ENCODE peak calls at places on chromosomes 13 and 19, in nine cellular contexts. One of them, this sample, is unnamed.

GRCh38 chr19:41637484-41637883 is 10.6 kb upstream of the CEACAM4 start:
- DNase-seq in GM18507: no peak
- DNase-seq in thoracic aorta: no peak
- DNase-seq in fibroblast of the conjunctiva: no peak
- DNase-seq in neural progenitor cell: no peak
- DNase-seq in GM04503: no peak
- DNase-seq in NCI-H2081: no peak
- DNase-seq in HT-29: no peak
- DNase-seq in fibroblast of villous mesenchyme: no peak
- DNase-seq in this sample: no peak

GRCh38 chr13:26255717-26256277 is 1.9 kb downstream of the CDK8 start:
- DNase-seq in GM18507: no peak
- DNase-seq in thoracic aorta: no peak
- DNase-seq in fibroblast of the conjunctiva: no peak
- DNase-seq in neural progenitor cell: no peak
- DNase-seq in GM04503: no peak
- DNase-seq in NCI-H2081: peak
- DNase-seq in HT-29: peak
- DNase-seq in fibroblast of villous mesenchyme: no peak
- DNase-seq in this sample: no peak

GRCh38 chr13:106534844-106535551 is 464 bp downstream of the EFNB2 start:
- DNase-seq in GM18507: no peak
- DNase-seq in thoracic aorta: no peak
- DNase-seq in fibroblast of the conjunctiva: no peak
- DNase-seq in neural progenitor cell: no peak
- DNase-seq in GM04503: no peak
- DNase-seq in NCI-H2081: peak
- DNase-seq in HT-29: peak
- DNase-seq in fibroblast of villous mesenchyme: peak
- DNase-seq in this sample: no peak

GRCh38 chr19:56199686-56200085 is 2.1 kb upstream of the ZSCAN5B start:
- DNase-seq in GM18507: no peak
- DNase-seq in thoracic aorta: no peak
- DNase-seq in fibroblast of the conjunctiva: no peak
- DNase-seq in neural progenitor cell: no peak
- DNase-seq in GM04503: no peak
- DNase-seq in NCI-H2081: no peak
- DNase-seq in HT-29: no peak
- DNase-seq in fibroblast of villous mesenchyme: no peak
- DNase-seq in this sample: no peak

GRCh38 chr13:51547425-51548176 is 36.7 kb upstream of the WDFY2 start:
- DNase-seq in GM18507: no peak
- DNase-seq in thoracic aorta: no peak
- DNase-seq in fibroblast of the conjunctiva: no peak
- DNase-seq in neural progenitor cell: no peak
- DNase-seq in GM04503: no peak
- DNase-seq in NCI-H2081: no peak
- DNase-seq in HT-29: no peak
- DNase-seq in fibroblast of villous mesenchyme: no peak
- DNase-seq in this sample: no peak

GRCh38 chr13:112131740-112132113 is 64.8 kb downstream of the SOX1 start:
- DNase-seq in GM18507: no peak
- DNase-seq in thoracic aorta: no peak
- DNase-seq in fibroblast of the conjunctiva: no peak
- DNase-seq in neural progenitor cell: no peak
- DNase-seq in GM04503: no peak
- DNase-seq in NCI-H2081: no peak
- DNase-seq in HT-29: no peak
- DNase-seq in fibroblast of villous mesenchyme: no peak
- DNase-seq in this sample: no peak

GRCh38 chr19:51507640-51508058 is 6.0 kb upstream of the SIGLEC12 start:
- DNase-seq in GM18507: no peak
- DNase-seq in thoracic aorta: no peak
- DNase-seq in fibroblast of the conjunctiva: no peak
- DNase-seq in neural progenitor cell: no peak
- DNase-seq in GM04503: no peak
- DNase-seq in NCI-H2081: no peak
- DNase-seq in HT-29: peak
- DNase-seq in fibroblast of villous mesenchyme: no peak
- DNase-seq in this sample: no peak

GRCh38 chr13:102122147-102122546 is 279.7 kb downstream of the FGF14 start:
- DNase-seq in GM18507: no peak
- DNase-seq in thoracic aorta: no peak
- DNase-seq in fibroblast of the conjunctiva: no peak
- DNase-seq in neural progenitor cell: no peak
- DNase-seq in GM04503: no peak
- DNase-seq in NCI-H2081: no peak
- DNase-seq in HT-29: no peak
- DNase-seq in fibroblast of villous mesenchyme: no peak
- DNase-seq in this sample: no peak

GRCh38 chr13:67275351-67275989 is 45.3 kb upstream of the PCDH9 start:
- DNase-seq in GM18507: no peak
- DNase-seq in thoracic aorta: no peak
- DNase-seq in fibroblast of the conjunctiva: no peak
- DNase-seq in neural progenitor cell: no peak
- DNase-seq in GM04503: no peak
- DNase-seq in NCI-H2081: no peak
- DNase-seq in HT-29: no peak
- DNase-seq in fibroblast of villous mesenchyme: no peak
- DNase-seq in this sample: no peak

GRCh38 chr13:93963266-93964131 is 516.0 kb downstream of the DCT start:
- DNase-seq in GM18507: no peak
- DNase-seq in thoracic aorta: no peak
- DNase-seq in fibroblast of the conjunctiva: peak
- DNase-seq in neural progenitor cell: no peak
- DNase-seq in GM04503: peak
- DNase-seq in NCI-H2081: peak
- DNase-seq in HT-29: peak
- DNase-seq in fibroblast of villous mesenchyme: peak
- DNase-seq in this sample: no peak

GRCh38 chr13:33577037-33577436 is 240.9 kb upstream of the RFC3 start:
- DNase-seq in GM18507: no peak
- DNase-seq in thoracic aorta: no peak
- DNase-seq in fibroblast of the conjunctiva: no peak
- DNase-seq in neural progenitor cell: no peak
- DNase-seq in GM04503: no peak
- DNase-seq in NCI-H2081: no peak
- DNase-seq in HT-29: no peak
- DNase-seq in fibroblast of villous mesenchyme: peak
- DNase-seq in this sample: no peak

GRCh38 chr19:55580628-55581144 is at the start of gene ZNF579:
- DNase-seq in GM18507: peak
- DNase-seq in thoracic aorta: peak
- DNase-seq in fibroblast of the conjunctiva: peak
- DNase-seq in neural progenitor cell: peak
- DNase-seq in GM04503: no peak
- DNase-seq in NCI-H2081: peak
- DNase-seq in HT-29: peak
- DNase-seq in fibroblast of villous mesenchyme: peak
- DNase-seq in this sample: peak

GRCh38 chr13:36718146-36718545 is 44.3 kb downstream of the SERTM1 start:
- DNase-seq in GM18507: no peak
- DNase-seq in thoracic aorta: no peak
- DNase-seq in fibroblast of the conjunctiva: no peak
- DNase-seq in neural progenitor cell: no peak
- DNase-seq in GM04503: no peak
- DNase-seq in NCI-H2081: no peak
- DNase-seq in HT-29: no peak
- DNase-seq in fibroblast of villous mesenchyme: no peak
- DNase-seq in this sample: no peak

GRCh38 chr13:65914707-65915106 is 1315.4 kb downstream of the PCDH9 start:
- DNase-seq in GM18507: no peak
- DNase-seq in thoracic aorta: no peak
- DNase-seq in fibroblast of the conjunctiva: peak
- DNase-seq in neural progenitor cell: no peak
- DNase-seq in GM04503: no peak
- DNase-seq in NCI-H2081: no peak
- DNase-seq in HT-29: no peak
- DNase-seq in fibroblast of villous mesenchyme: peak
- DNase-seq in this sample: no peak

GRCh38 chr19:2118438-2118837 is 21.7 kb downstream of the IZUMO4 start:
- DNase-seq in GM18507: no peak
- DNase-seq in thoracic aorta: no peak
- DNase-seq in fibroblast of the conjunctiva: no peak
- DNase-seq in neural progenitor cell: no peak
- DNase-seq in GM04503: no peak
- DNase-seq in NCI-H2081: no peak
- DNase-seq in HT-29: no peak
- DNase-seq in fibroblast of villous mesenchyme: no peak
- DNase-seq in this sample: no peak

GRCh38 chr13:48505597-48506091 is 27.2 kb downstream of the RCBTB2 start:
- DNase-seq in GM18507: peak
- DNase-seq in thoracic aorta: no peak
- DNase-seq in fibroblast of the conjunctiva: no peak
- DNase-seq in neural progenitor cell: no peak
- DNase-seq in GM04503: peak
- DNase-seq in NCI-H2081: no peak
- DNase-seq in HT-29: no peak
- DNase-seq in fibroblast of villous mesenchyme: no peak
- DNase-seq in this sample: no peak

GRCh38 chr19:6963937-6964336 is 57.3 kb downstream of the MBD3L2B start:
- DNase-seq in GM18507: no peak
- DNase-seq in thoracic aorta: no peak
- DNase-seq in fibroblast of the conjunctiva: no peak
- DNase-seq in neural progenitor cell: no peak
- DNase-seq in GM04503: no peak
- DNase-seq in NCI-H2081: no peak
- DNase-seq in HT-29: peak
- DNase-seq in fibroblast of villous mesenchyme: no peak
- DNase-seq in this sample: no peak

GRCh38 chr19:15463865-15464371 is 426 bp downstream of the RASAL3 start:
- DNase-seq in GM18507: peak
- DNase-seq in thoracic aorta: no peak
- DNase-seq in fibroblast of the conjunctiva: no peak
- DNase-seq in neural progenitor cell: no peak
- DNase-seq in GM04503: no peak
- DNase-seq in NCI-H2081: no peak
- DNase-seq in HT-29: no peak
- DNase-seq in fibroblast of villous mesenchyme: no peak
- DNase-seq in this sample: peak

GRCh38 chr13:102212729-102213128 is 189.1 kb downstream of the FGF14 start:
- DNase-seq in GM18507: no peak
- DNase-seq in thoracic aorta: no peak
- DNase-seq in fibroblast of the conjunctiva: no peak
- DNase-seq in neural progenitor cell: peak
- DNase-seq in GM04503: no peak
- DNase-seq in NCI-H2081: peak
- DNase-seq in HT-29: no peak
- DNase-seq in fibroblast of villous mesenchyme: no peak
- DNase-seq in this sample: no peak

GRCh38 chr19:55226788-55227187 is 1.8 kb downstream of the TMEM86B start:
- DNase-seq in GM18507: no peak
- DNase-seq in thoracic aorta: no peak
- DNase-seq in fibroblast of the conjunctiva: no peak
- DNase-seq in neural progenitor cell: no peak
- DNase-seq in GM04503: no peak
- DNase-seq in NCI-H2081: no peak
- DNase-seq in HT-29: no peak
- DNase-seq in fibroblast of villous mesenchyme: no peak
- DNase-seq in this sample: no peak

GRCh38 chr13:113895436-113895835 is 31.6 kb upstream of the GAS6 start:
- DNase-seq in GM18507: no peak
- DNase-seq in thoracic aorta: no peak
- DNase-seq in fibroblast of the conjunctiva: no peak
- DNase-seq in neural progenitor cell: no peak
- DNase-seq in GM04503: no peak
- DNase-seq in NCI-H2081: no peak
- DNase-seq in HT-29: no peak
- DNase-seq in fibroblast of villous mesenchyme: peak
- DNase-seq in this sample: no peak

GRCh38 chr19:14676762-14677161 is 2.1 kb upstream of the ADGRE3 start:
- DNase-seq in GM18507: no peak
- DNase-seq in thoracic aorta: no peak
- DNase-seq in fibroblast of the conjunctiva: no peak
- DNase-seq in neural progenitor cell: no peak
- DNase-seq in GM04503: no peak
- DNase-seq in NCI-H2081: no peak
- DNase-seq in HT-29: no peak
- DNase-seq in fibroblast of villous mesenchyme: no peak
- DNase-seq in this sample: no peak